ENCODE peak calls at places on chromosomes 4 and X, in seven cellular contexts. M is neural crest cell; R is Ammon's horn; L is aorta; Q is mammary epithelial cell; F is activated CD8-positive, alpha-beta memory T cell treated with anti-CD3 and anti-CD28 coated beads for 48 hours; B is sciatic nerve. E is an unnamed sample.

GRCh38 chrX:107713205-107714195 is 62.1 kb downstream of the TSC22D3 start:
- DNase-seq in L (no peak), Q (no peak), M (no peak), B (no peak), F (no peak), R (no peak), E (no peak)

GRCh38 chr4:75180790-75181776 is 248.2 kb downstream of the PARM1 start:
- DNase-seq in M (no peak), Q (no peak), L (peak; percentile 47), B (no peak), R (no peak), F (no peak), E (no peak)

GRCh38 chr4:6779667-6780565 is 2.6 kb upstream of the KIAA0232 start:
- DNase-seq in B (peak; percentile 51), R (peak; percentile 54), Q (no peak), L (no peak), F (no peak), M (no peak), E (no peak)

GRCh38 chr4:17347445-17347844 is 164.4 kb downstream of the QDPR start:
- DNase-seq in Q (peak; percentile 3), M (peak; percentile 14), L (no peak), B (no peak), R (peak; percentile 20), F (no peak), E (peak; percentile 7)

GRCh38 chr4:121950212-121950679 is 1.6 kb downstream of the TRPC3 start:
- DNase-seq in B (peak; percentile 92), M (peak; percentile 95), L (peak; percentile 83), R (peak; percentile 67), Q (peak; percentile 16), F (peak; percentile 82), E (peak; percentile 70)

GRCh38 chr4:140296871-140297570 is 76.4 kb upstream of the SCOC start:
- DNase-seq in Q (peak; percentile 54), B (no peak), R (peak; percentile 36), M (no peak), L (no peak), F (no peak), E (no peak)

GRCh38 chrX:83819304-83819703 is 41.6 kb upstream of the CYLC1 start:
- DNase-seq in B (no peak), L (peak; percentile 24), M (no peak), R (no peak), Q (no peak), F (no peak), E (no peak)

GRCh38 chr4:74874785-74875367 is 58.0 kb upstream of the PARM1 start:
- DNase-seq in F (no peak), R (peak; percentile 95), Q (peak; percentile 66), L (no peak), M (peak; percentile 3), B (no peak), E (peak; percentile 2)

GRCh38 chrX:65607070-65607742 is 60.2 kb upstream of the MSN start:
- DNase-seq in M (no peak), F (no peak), B (no peak), R (no peak), Q (peak; percentile 71), L (no peak), E (no peak)

E was measured in GM12891.